ENCODE peak calls at places on chromosomes 13 and 19, in four cellular contexts. R, O, S and M are unnamed samples.

GRCh38 chr19:37114001-37114400 is 35.8 kb downstream of the ZNF420 start:
- DNase-seq in O (no peak), R (no peak), S (no peak), M (no peak)

GRCh38 chr13:80877209-80877943 is 536.5 kb upstream of the SPRY2 start:
- DNase-seq in O (no peak), S (no peak), R (no peak), M (no peak)

GRCh38 chr13:25167775-25168174 is 4.3 kb downstream of the AMER2 start:
- DNase-seq in O (no peak), S (no peak), R (no peak), M (no peak)

GRCh38 chr19:12705654-12706331 is 9.4 kb upstream of the FBXW9 start:
- DNase-seq in S (no peak), R (no peak), O (no peak), M (no peak)

GRCh38 chr19:30648321-30648720 is 276.1 kb downstream of the ZNF536 start:
- DNase-seq in S (no peak), O (no peak), R (no peak), M (no peak)

GRCh38 chr19:40365613-40366401 is 17.3 kb downstream of the PLD3 start:
- DNase-seq in R (peak), S (peak), O (peak), M (peak)

GRCh38 chr19:15422311-15423075 is 3.7 kb upstream of the AKAP8L start:
- DNase-seq in O (no peak), S (no peak), R (no peak), M (no peak)

GRCh38 chr19:38229585-38230073 is 5.6 kb upstream of the DPF1 start:
- DNase-seq in S (peak), R (peak), O (peak), M (peak)

GRCh38 chr13:71252191-71252704 is 614.8 kb downstream of the DACH1 start:
- DNase-seq in R (no peak), S (no peak), O (no peak), M (no peak)

GRCh38 chr13:39039033-39039432 is 777 bp downstream of the NHLRC3 start:
- DNase-seq in O (no peak), R (no peak), S (no peak), M (no peak)

GRCh38 chr13:50846861-50847475 is 3.5 kb upstream of the DLEU7 start:
- DNase-seq in R (no peak), O (no peak), S (no peak), M (no peak)

GRCh38 chr13:112711528-112712265 is 21.9 kb downstream of the ATP11A start:
- DNase-seq in S (peak), R (peak), O (no peak), M (no peak)

GRCh38 chr13:77692746-77693448 is 4.6 kb upstream of the SLAIN1 start:
- DNase-seq in R (no peak), S (no peak), O (no peak), M (no peak)

GRCh38 chr19:35991731-35992450 is 3.1 kb upstream of the SDHAF1 start:
- DNase-seq in R (no peak), S (no peak), O (no peak), M (no peak)

GRCh38 chr19:39111593-39112199 is 13.9 kb upstream of the PAK4 start:
- DNase-seq in O (no peak), S (no peak), R (no peak), M (no peak)

GRCh38 chr13:112696869-112697465 is 7.1 kb downstream of the ATP11A start:
- DNase-seq in R (no peak), S (no peak), O (no peak), M (no peak)

GRCh38 chr19:10290876-10291553 is 1.3 kb downstream of the ICAM5 start:
- DNase-seq in O (no peak), R (no peak), S (peak), M (peak)

GRCh38 chr13:68810660-68811059 is 1297.0 kb upstream of the ATXN8OS start:
- DNase-seq in O (no peak), R (no peak), S (peak), M (no peak)

GRCh38 chr13:100139822-100140221 is 50.9 kb downstream of the PCCA start:
- DNase-seq in O (no peak), S (no peak), R (peak), M (no peak)

GRCh38 chr19:49858591-49858985 is 7.6 kb downstream of the PTOV1 start:
- DNase-seq in O (no peak), S (no peak), R (no peak), M (no peak)

GRCh38 chr19:23527797-23528196 is 132.5 kb upstream of the ZNF91 start:
- DNase-seq in O (no peak), S (no peak), R (no peak), M (no peak)

GRCh38 chr13:111584101-111584500 is 263.7 kb downstream of the TEX29 start:
- DNase-seq in R (no peak), O (no peak), S (no peak), M (no peak)